ENCODE peak calls at places on chromosomes 13 and 19, in ten cellular contexts. K is breast epithelium, B is stomach, U is transverse colon, F is HepG2, E is GM12878, T is HCT116, C is prostate gland, V is esophagus muscularis mucosa, G is endothelial cell of umbilical vein. L is an unnamed sample.
A peak's percentile ranks its signal among the peaks of the same experiment; 100 is the strongest.

GRCh38 chr13:24162604-24163003 is 2.1 kb downstream of the SPATA13 start:
- DNase-seq in K (no peak), B (no peak), U (no peak), F (no peak), E (no peak), T (no peak), C (peak; percentile 35), V (no peak), G (no peak), L (no peak)

GRCh38 chr13:80284290-80284689 is 56.6 kb downstream of the SPRY2 start:
- DNase-seq in K (no peak), B (no peak), U (no peak), F (no peak), E (no peak), T (no peak), C (no peak), V (no peak), G (no peak), L (no peak)

GRCh38 chr13:99224019-99224418 is 23.4 kb downstream of the UBAC2 start:
- DNase-seq in K (no peak), B (no peak), U (no peak), F (no peak), E (no peak), T (no peak), C (no peak), V (peak; percentile 24), G (no peak), L (no peak)

GRCh38 chr13:46475586-46475991 is 77.4 kb upstream of the LRCH1 start:
- DNase-seq in K (no peak), B (no peak), U (no peak), F (no peak), E (no peak), T (no peak), C (no peak), V (no peak), G (no peak), L (no peak)

GRCh38 chr13:42041017-42041683 is 7.3 kb upstream of the DGKH start:
- DNase-seq in K (peak; percentile 36), B (peak; percentile 60), U (peak; percentile 73), F (no peak), E (peak; percentile 11), T (peak; percentile 38), C (peak; percentile 49), V (no peak), G (peak; percentile 56), L (peak; percentile 88)

GRCh38 chr19:2540646-2541454 is 64.9 kb downstream of the GADD45B start:
- DNase-seq in K (peak; percentile 98), B (peak; percentile 89), U (peak; percentile 82), F (peak; percentile 95), E (no peak), T (peak; percentile 90), C (peak; percentile 94), V (peak; percentile 97), G (peak; percentile 94), L (peak; percentile 80)

GRCh38 chr19:53977991-53978731 is 13.3 kb upstream of the CACNG6 start:
- DNase-seq in K (no peak), B (no peak), U (no peak), F (no peak), E (no peak), T (peak; percentile 40), C (no peak), V (no peak), G (peak; percentile 94), L (no peak)

GRCh38 chr19:12840091-12841079 is 2.1 kb downstream of the MAST1 start:
- DNase-seq in K (peak; percentile 44), B (peak; percentile 71), U (peak; percentile 84), F (no peak), E (no peak), T (peak; percentile 93), C (peak; percentile 46), V (no peak), G (peak; percentile 36), L (no peak)

GRCh38 chr13:102089177-102089576 is 312.7 kb downstream of the FGF14 start:
- DNase-seq in K (no peak), B (no peak), U (no peak), F (no peak), E (no peak), T (no peak), C (no peak), V (no peak), G (no peak), L (no peak)

GRCh38 chr19:5621945-5622464 is 571 bp downstream of the SAFB2 start:
- DNase-seq in K (peak; percentile 32), B (no peak), U (peak; percentile 32), F (no peak), E (no peak), T (no peak), C (peak; percentile 20), V (no peak), G (peak; percentile 15), L (no peak)

GRCh38 chr19:40213251-40213793 is 4.9 kb downstream of the TTC9B start:
- DNase-seq in K (no peak), B (no peak), U (no peak), F (no peak), E (no peak), T (no peak), C (no peak), V (no peak), G (no peak), L (no peak)

GRCh38 chr19:33254245-33254824 is 28.7 kb upstream of the SLC7A10 start:
- DNase-seq in K (no peak), B (no peak), U (no peak), F (no peak), E (no peak), T (no peak), C (no peak), V (no peak), G (no peak), L (no peak)
- TF ChIP-seq POLR2AphosphoS5 in K (no peak), B (no peak), U (no peak), F (no peak), E (no peak), T (no peak), C (no peak), V (no peak), G (no peak), L (no peak)

DNA sequence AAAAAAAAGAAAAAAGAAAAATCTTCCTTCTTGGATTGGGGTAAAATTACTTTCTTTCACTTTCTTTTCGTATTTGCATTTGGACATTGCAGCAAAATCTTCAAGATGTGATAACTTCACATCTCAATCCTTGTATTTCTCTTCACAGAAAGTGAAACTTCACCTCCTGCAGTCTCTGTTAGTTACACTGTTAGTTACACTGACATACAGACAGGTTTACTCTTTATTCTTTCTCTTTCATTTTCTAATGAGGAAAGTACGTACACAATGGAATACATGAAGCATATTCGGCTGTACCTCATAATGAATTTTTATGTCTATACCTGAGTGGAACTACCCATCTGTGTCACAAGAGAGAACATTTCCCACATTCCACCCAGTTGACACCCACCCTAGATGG is 459.1 kb upstream of the GPC6 start:
- DNase-seq in K (no peak), B (no peak), U (no peak), F (no peak), E (no peak), T (no peak), C (no peak), V (no peak), G (no peak), L (no peak)
- TF ChIP-seq POLR2A in K (no peak), B (no peak), U (no peak), F (no peak), E (no peak), T (no peak), C (no peak), V (no peak), G (no peak), L (no peak)

GRCh38 chr13:18949970-18950369 is 231.7 kb downstream of the TUBA3C start:
- DNase-seq in K (no peak), B (no peak), U (no peak), F (no peak), E (no peak), T (no peak), C (no peak), V (no peak), G (no peak), L (peak; percentile 58)
- TF ChIP-seq CTCF in K (no peak), B (no peak), U (no peak), F (no peak), E (no peak), T (no peak), C (no peak), V (no peak), G (no peak), L (no peak)

DNA sequence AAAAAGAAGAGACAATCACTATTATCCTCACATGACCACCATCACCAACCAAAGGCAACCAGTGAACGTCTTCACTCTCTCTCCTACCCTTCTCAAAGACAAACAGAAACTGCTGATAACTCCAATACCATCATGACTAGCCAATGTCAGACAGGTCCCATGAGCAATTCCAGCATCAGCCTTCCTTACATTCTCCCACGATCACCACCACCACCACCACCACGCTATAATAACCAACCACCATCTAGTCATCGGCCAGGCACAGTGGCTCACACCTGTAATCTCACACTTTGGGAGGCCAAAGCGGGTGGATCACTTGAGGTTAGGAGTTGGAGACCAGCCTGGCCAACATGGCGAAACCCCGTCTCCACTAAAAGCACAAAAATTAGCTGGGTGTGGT is 3.9 kb downstream of the MYO1F start:
- DNase-seq in K (no peak), B (no peak), U (no peak), F (no peak), E (no peak), T (no peak), C (no peak), V (no peak), G (no peak), L (no peak)
- TF ChIP-seq POLR2AphosphoS5 in K (no peak), B (no peak), U (no peak), F (no peak), E (no peak), T (no peak), C (no peak), V (no peak), G (no peak), L (no peak)

GRCh38 chr13:95800455-95800854 is 123.5 kb downstream of the DNAJC3 start:
- DNase-seq in K (no peak), B (no peak), U (no peak), F (no peak), E (no peak), T (no peak), C (no peak), V (no peak), G (no peak), L (no peak)

GRCh38 chr13:95797016-95797415 is 120.1 kb downstream of the DNAJC3 start:
- DNase-seq in K (no peak), B (no peak), U (no peak), F (no peak), E (no peak), T (no peak), C (no peak), V (no peak), G (no peak), L (no peak)

GRCh38 chr13:95805921-95806320 is 129.0 kb downstream of the DNAJC3 start:
- DNase-seq in K (no peak), B (no peak), U (no peak), F (no peak), E (no peak), T (no peak), C (no peak), V (no peak), G (no peak), L (no peak)

DNA sequence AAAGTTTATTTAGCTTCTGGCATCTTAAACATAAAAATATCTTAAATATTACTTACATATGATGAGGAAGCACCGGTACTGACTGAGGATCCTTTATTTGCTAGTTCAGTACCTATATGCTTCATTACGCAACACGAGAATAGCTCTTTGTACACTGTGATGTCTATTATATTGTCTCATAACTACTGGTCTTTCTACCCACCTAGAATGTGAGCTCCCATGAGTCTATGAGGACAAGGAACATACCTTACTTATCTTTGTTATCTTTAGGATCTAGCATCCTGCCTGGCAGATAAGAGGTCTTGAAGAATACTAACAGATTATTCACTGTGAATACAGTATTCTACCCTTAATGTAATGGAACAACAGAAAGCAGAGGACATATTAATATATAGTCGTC is 124.9 kb downstream of the DNAJC3 start:
- DNase-seq in K (no peak), B (no peak), U (no peak), F (no peak), E (no peak), T (no peak), C (no peak), V (no peak), G (no peak), L (no peak)
- TF ChIP-seq POLR2A in K (no peak), B (no peak), U (no peak), F (no peak), E (no peak), T (no peak), C (no peak), V (no peak), G (no peak), L (no peak)